ENCODE peak calls at places on chromosomes 1 and 21, in nine cellular contexts. L is stomach; R is T follicular helper cell; J is omental fat pad; V is progenitor cell of endocrine pancreas; I is activated CD4-positive, alpha-beta T cell treated with anti-CD3 and anti-CD28 coated beads, Interleukin-2, amount 10 ng/mL, durations not matched to agents 7 days and 5 days; A is renal cortical epithelial cell; E is neural crest cell; G is non-pigmented ciliary epithelial cell. H is an unnamed sample.

GRCh38 chr1:204445860-204446412 is 34.3 kb upstream of the PPP1R15B start:
- DNase-seq in L (peak), R (peak), J (no peak), V (peak), I (peak), A (peak), E (peak), G (no peak), H (peak)

GRCh38 chr1:14707774-14708450 is 109.4 kb downstream of the KAZN start:
- DNase-seq in L (no peak), R (no peak), J (no peak), V (no peak), I (no peak), A (peak), E (no peak), G (no peak), H (no peak)

GRCh38 chr1:39213511-39214002 is 9.1 kb downstream of the MACF1 start:
- DNase-seq in L (no peak), R (no peak), J (no peak), V (no peak), I (no peak), A (no peak), E (no peak), G (no peak), H (no peak)

GRCh38 chr1:36856126-36856525 is 178.2 kb downstream of the GRIK3 start:
- DNase-seq in L (no peak), R (no peak), J (no peak), V (no peak), I (no peak), A (no peak), E (no peak), G (no peak), H (no peak)

GRCh38 chr1:32761253-32761877 is 55.8 kb downstream of the YARS1 start:
- DNase-seq in L (peak), R (no peak), J (peak), V (no peak), I (no peak), A (peak), E (no peak), G (peak), H (peak)

GRCh38 chr21:45528981-45529784 is 13.1 kb downstream of the SLC19A1 start:
- DNase-seq in L (peak), R (no peak), J (no peak), V (no peak), I (no peak), A (no peak), E (no peak), G (no peak), H (no peak)

GRCh38 chr1:210850556-210850955 is 283.4 kb downstream of the KCNH1 start:
- DNase-seq in L (no peak), R (no peak), J (no peak), V (no peak), I (no peak), A (no peak), E (no peak), G (no peak), H (no peak)

GRCh38 chr21:28150778-28151177 is 841.9 kb downstream of the LTN1 start:
- DNase-seq in L (no peak), R (no peak), J (no peak), V (no peak), I (no peak), A (no peak), E (no peak), G (no peak), H (no peak)

GRCh38 chr21:29938968-29939858 is 583 bp downstream of the GRIK1 start:
- DNase-seq in L (no peak), R (no peak), J (no peak), V (peak), I (no peak), A (no peak), E (peak), G (no peak), H (peak)

GRCh38 chr1:24900985-24901781 is 28.9 kb downstream of the RUNX3 start:
- DNase-seq in L (peak), R (no peak), J (peak), V (no peak), I (no peak), A (no peak), E (no peak), G (no peak), H (no peak)

GRCh38 chr1:30788580-30789387 is 31.2 kb upstream of the LAPTM5 start:
- DNase-seq in L (no peak), R (no peak), J (no peak), V (no peak), I (no peak), A (no peak), E (no peak), G (no peak), H (no peak)

GRCh38 chr21:46194374-46195334 is 10.4 kb upstream of the SPATC1L start:
- DNase-seq in L (peak), R (no peak), J (peak), V (no peak), I (no peak), A (no peak), E (no peak), G (no peak), H (no peak)

GRCh38 chr1:156113263-156114004 is 1.1 kb upstream of the LMNA start:
- DNase-seq in L (no peak), R (no peak), J (no peak), V (no peak), I (no peak), A (no peak), E (no peak), G (no peak), H (no peak)

GRCh38 chr1:18922319-18922726 is 20.0 kb upstream of the ALDH4A1 start:
- DNase-seq in L (peak), R (no peak), J (no peak), V (no peak), I (no peak), A (no peak), E (no peak), G (no peak), H (no peak)

GRCh38 chr1:9292361-9293240 is at the start of gene SPSB1:
- DNase-seq in L (peak), R (peak), J (no peak), V (peak), I (peak), A (peak), E (peak), G (no peak), H (peak)

GRCh38 chr1:243575070-243575469 is 275.0 kb downstream of the AKT3 start:
- DNase-seq in L (no peak), R (no peak), J (no peak), V (no peak), I (no peak), A (no peak), E (no peak), G (no peak), H (no peak)

GRCh38 chr1:48931571-48932251 is 155.0 kb upstream of the BEND5 start:
- DNase-seq in L (peak), R (no peak), J (no peak), V (no peak), I (no peak), A (peak), E (no peak), G (peak), H (no peak)

GRCh38 chr1:228830954-228831481 is 95.7 kb downstream of the RHOU start:
- DNase-seq in L (no peak), R (no peak), J (no peak), V (no peak), I (no peak), A (peak), E (no peak), G (peak), H (no peak)

GRCh38 chr21:45988366-45989347 is 7.1 kb downstream of the COL6A1 start:
- DNase-seq in L (no peak), R (no peak), J (no peak), V (no peak), I (no peak), A (no peak), E (no peak), G (no peak), H (no peak)

GRCh38 chr1:37306461-37306860 is 167.9 kb upstream of the ZC3H12A start:
- DNase-seq in L (no peak), R (no peak), J (no peak), V (no peak), I (no peak), A (no peak), E (no peak), G (no peak), H (no peak)

GRCh38 chr1:37002898-37003297 is 31.4 kb downstream of the GRIK3 start:
- DNase-seq in L (no peak), R (no peak), J (no peak), V (no peak), I (no peak), A (no peak), E (no peak), G (no peak), H (no peak)

GRCh38 chr1:76659171-76659940 is 207.9 kb upstream of the ST6GALNAC5 start:
- DNase-seq in L (no peak), R (no peak), J (no peak), V (no peak), I (no peak), A (peak), E (no peak), G (no peak), H (no peak)

GRCh38 chr1:78304766-78305165 is 186.0 kb upstream of the PTGFR start:
- DNase-seq in L (no peak), R (no peak), J (no peak), V (no peak), I (no peak), A (peak), E (no peak), G (no peak), H (no peak)

GRCh38 chr1:219143735-219144134 is 29.9 kb upstream of the LYPLAL1 start:
- DNase-seq in L (no peak), R (no peak), J (no peak), V (no peak), I (no peak), A (no peak), E (no peak), G (no peak), H (no peak)

H was measured in KBM-7.